ENCODE peak calls at places on chromosomes 11 and 22, in four cellular contexts. V is breast epithelium, D is A549, R is uterus. E is an unnamed sample.

GRCh38 chr11:108857382-108857781 is 192.5 kb downstream of the DDX10 start:
- DNase-seq in V (no peak), D (no peak), R (no peak), E (no peak)

GRCh38 chr11:36377759-36378553 is 81.9 kb downstream of the PRR5L start:
- DNase-seq in V (no peak), D (no peak), R (no peak), E (no peak)

GRCh38 chr11:134038897-134039470 is 29.9 kb upstream of the JAM3 start:
- DNase-seq in V (no peak), D (no peak), R (peak), E (no peak)

GRCh38 chr22:44406581-44407403 is 91.2 kb downstream of the RTL6 start:
- DNase-seq in V (peak), D (no peak), R (no peak), E (no peak)

GRCh38 chr22:44026630-44027511 is 2.8 kb downstream of the PARVB start:
- DNase-seq in V (no peak), D (no peak), R (peak), E (no peak)

GRCh38 chr11:3903207-3903896 is 47.9 kb downstream of the STIM1 start:
- DNase-seq in V (no peak), D (no peak), R (no peak), E (no peak)

GRCh38 chr11:35033011-35033410 is 106.0 kb upstream of the CD44 start:
- DNase-seq in V (no peak), D (no peak), R (no peak), E (no peak)

GRCh38 chr11:87597696-87598095 is 560.0 kb downstream of the TMEM135 start:
- DNase-seq in V (no peak), D (no peak), R (no peak), E (no peak)

GRCh38 chr11:48058064-48058463 is 77.7 kb downstream of the PTPRJ start:
- DNase-seq in V (no peak), D (no peak), R (no peak), E (no peak)

GRCh38 chr22:39351689-39352214 is 2.0 kb downstream of the SYNGR1 start:
- DNase-seq in V (no peak), D (no peak), R (no peak), E (no peak)

GRCh38 chr11:67656278-67656922 is 5.9 kb upstream of the ACY3 start:
- DNase-seq in V (peak), D (no peak), R (no peak), E (no peak)

GRCh38 chr22:25402501-25403283 is 161.8 kb upstream of the GRK3 start:
- DNase-seq in V (no peak), D (no peak), R (peak), E (peak)

GRCh38 chr11:36251716-36252307 is 37.4 kb downstream of the COMMD9 start:
- DNase-seq in V (no peak), D (no peak), R (no peak), E (no peak)

GRCh38 chr22:23225724-23226496 is 45.6 kb downstream of the BCR start:
- DNase-seq in V (no peak), D (peak), R (peak), E (peak)

GRCh38 chr11:62680825-62681240 is 2.0 kb upstream of the UBXN1 start:
- DNase-seq in V (no peak), D (peak), R (peak), E (peak)

GRCh38 chr22:43398910-43399309 is 12.9 kb upstream of the MPPED1 start:
- DNase-seq in V (no peak), D (no peak), R (no peak), E (no peak)

GRCh38 chr22:47160141-47160541 is 397.7 kb downstream of the TBC1D22A start:
- DNase-seq in V (no peak), D (no peak), R (no peak), E (no peak)

GRCh38 chr11:45238724-45239123 is 47.4 kb downstream of the SYT13 start:
- DNase-seq in V (no peak), D (peak), R (no peak), E (peak)

GRCh38 chr11:117600976-117601708 is 195.9 kb downstream of the DSCAML1 start:
- DNase-seq in V (no peak), D (no peak), R (no peak), E (no peak)

GRCh38 chr22:28051787-28052356 is 132.8 kb upstream of the PITPNB start:
- DNase-seq in V (no peak), D (peak), R (peak), E (no peak)

GRCh38 chr11:117902001-117902855 is 25.8 kb upstream of the FXYD6 start:
- DNase-seq in V (peak), D (no peak), R (peak), E (no peak)

GRCh38 chr11:41456288-41456687 is 3.2 kb downstream of the LRRC4C start:
- DNase-seq in V (no peak), D (no peak), R (no peak), E (no peak)

GRCh38 chr22:46542011-46542985 is 4.9 kb upstream of the CELSR1 start:
- DNase-seq in V (no peak), D (peak), R (peak), E (peak)

GRCh38 chr22:26536056-26536761 is 23.9 kb upstream of the TFIP11 start:
- DNase-seq in V (no peak), D (no peak), R (no peak), E (peak)

GRCh38 chr22:48950151-48950915 is 877.3 kb downstream of the BRD1 start:
- DNase-seq in V (no peak), D (no peak), R (no peak), E (no peak)

DNA sequence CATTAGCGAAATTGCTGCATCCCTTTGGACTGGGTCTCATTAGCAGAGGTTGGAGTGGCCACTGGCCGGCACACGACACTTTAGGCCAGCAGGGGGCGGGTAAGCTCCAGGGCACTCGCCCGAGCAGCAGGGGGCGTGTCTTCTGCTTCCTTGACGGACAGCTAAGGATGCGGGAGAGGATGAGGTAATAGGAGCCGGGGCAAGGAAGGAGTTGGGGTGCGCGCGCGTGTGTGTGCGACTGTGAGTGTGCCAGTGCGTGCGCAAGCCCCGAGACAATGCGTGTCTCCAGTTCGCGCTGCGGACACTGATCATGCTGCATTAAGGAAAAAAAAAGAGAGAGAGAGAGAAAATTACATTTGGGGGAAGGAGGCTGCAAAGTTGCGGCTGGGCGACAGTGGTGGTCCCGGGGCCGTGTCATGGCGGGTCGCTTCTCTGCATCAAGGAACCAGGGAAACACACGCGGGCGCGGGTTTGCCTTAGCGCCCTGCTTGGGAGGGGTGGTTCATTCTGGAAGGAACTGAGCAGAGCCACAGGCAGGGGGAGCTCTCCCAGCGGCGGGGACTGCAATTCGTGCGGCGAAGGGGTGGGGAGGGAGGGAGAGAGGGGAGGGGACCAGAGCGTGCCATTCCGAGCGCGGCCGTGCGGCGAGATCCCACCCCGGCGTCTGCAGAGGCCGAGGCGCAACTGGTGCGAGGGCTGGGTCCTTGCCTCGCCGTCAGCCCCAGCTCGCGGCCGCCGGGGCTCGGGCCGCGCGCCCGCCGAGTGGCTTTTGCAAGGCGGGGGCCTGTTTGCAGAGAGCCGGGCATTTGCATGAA is at the start of gene DTX4:
- DNase-seq in V (peak), D (peak), R (peak), E (peak)
- TF ChIP-seq POLR2A in V (no peak), D (peak), R (no peak), E (no peak)

GRCh38 chr11:106076421-106076922 is 675 bp downstream of the KBTBD3 start:
- DNase-seq in V (no peak), D (no peak), R (peak), E (no peak)
- TF ChIP-seq POLR2A in V (no peak), D (no peak), R (no peak), E (no peak)

GRCh38 chr22:34015642-34016041 is 95.4 kb upstream of the LARGE1 start:
- DNase-seq in V (no peak), D (no peak), R (no peak), E (no peak)
- TF ChIP-seq POLR2A in V (no peak), D (no peak), R (no peak), E (no peak)

GRCh38 chr22:40533712-40534378 is 102.7 kb downstream of the MRTFA start:
- DNase-seq in V (no peak), D (peak), R (no peak), E (peak)

GRCh38 chr22:40535189-40535512 is 101.4 kb downstream of the MRTFA start:
- DNase-seq in V (no peak), D (no peak), R (no peak), E (no peak)

GRCh38 chr22:40534379-40535188 is 101.9 kb downstream of the MRTFA start:
- DNase-seq in V (no peak), D (no peak), R (no peak), E (no peak)

GRCh38 chr22:40531951-40532900 is 104.3 kb downstream of the MRTFA start:
- DNase-seq in V (no peak), D (no peak), R (no peak), E (no peak)

GRCh38 chr22:40535642-40536041 is 100.9 kb downstream of the MRTFA start:
- DNase-seq in V (no peak), D (no peak), R (no peak), E (no peak)
- TF ChIP-seq POLR2A in V (no peak), D (no peak), R (no peak), E (no peak)

DNA sequence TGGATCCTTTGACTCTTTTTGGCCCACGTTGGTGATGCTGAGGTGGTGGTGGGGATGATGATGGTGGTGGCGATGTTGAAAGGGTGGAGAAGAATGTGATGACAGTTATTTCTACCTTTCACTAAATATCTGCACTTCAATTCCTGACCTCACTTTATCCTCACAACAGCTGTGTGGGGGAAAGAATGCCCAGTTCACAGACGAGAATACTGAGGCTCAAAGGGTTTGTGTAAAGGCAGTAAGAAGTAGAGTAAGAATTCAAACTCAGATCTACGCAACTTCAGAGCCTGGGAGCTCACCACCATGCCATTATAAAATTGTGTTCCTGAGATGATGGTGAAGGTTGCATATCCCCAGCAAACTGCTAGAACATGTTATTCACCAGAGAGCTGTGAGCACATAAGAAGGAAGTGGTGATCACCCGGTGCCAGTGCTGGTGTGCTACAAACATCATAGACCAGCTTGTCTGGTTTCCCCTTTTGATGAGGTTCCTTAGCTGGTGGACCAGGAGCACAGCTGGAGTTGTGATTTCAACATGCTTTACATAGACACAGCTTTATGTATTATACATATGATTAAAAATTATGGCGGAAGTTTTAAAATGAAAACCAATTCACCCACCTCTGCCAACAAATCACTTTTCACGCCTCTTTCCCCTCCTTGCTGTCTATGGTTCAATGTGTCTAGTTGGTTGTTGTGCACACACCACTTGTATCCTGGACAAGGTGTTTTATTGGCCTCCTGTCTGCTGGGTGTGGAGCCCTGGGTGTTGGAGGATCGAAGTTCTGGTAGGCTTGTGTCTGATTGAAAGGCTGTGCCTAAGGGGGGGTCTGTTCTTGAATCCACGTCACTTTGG is 6.2 kb downstream of the ST14 start:
- DNase-seq in V (no peak), D (no peak), R (no peak), E (no peak)
- TF ChIP-seq POLR2A in V (no peak), D (no peak), R (no peak), E (no peak)

GRCh38 chr11:121451982-121452608 is at the start of gene SORL1:
- DNase-seq in V (peak), D (peak), R (peak), E (peak)
- TF ChIP-seq POLR2A in V (no peak), D (peak), R (no peak), E (no peak)

GRCh38 chr11:76233936-76234703 is 27.8 kb upstream of the WNT11 start:
- DNase-seq in V (no peak), D (no peak), R (peak), E (no peak)

GRCh38 chr11:76236092-76237026 is 30.1 kb upstream of the WNT11 start:
- DNase-seq in V (no peak), D (peak), R (no peak), E (peak)

GRCh38 chr11:76234704-76235232 is 28.5 kb upstream of the WNT11 start:
- DNase-seq in V (no peak), D (peak), R (no peak), E (no peak)

GRCh38 chr11:76237041-76237649 is 30.8 kb upstream of the WNT11 start:
- DNase-seq in V (no peak), D (no peak), R (no peak), E (no peak)

DNA sequence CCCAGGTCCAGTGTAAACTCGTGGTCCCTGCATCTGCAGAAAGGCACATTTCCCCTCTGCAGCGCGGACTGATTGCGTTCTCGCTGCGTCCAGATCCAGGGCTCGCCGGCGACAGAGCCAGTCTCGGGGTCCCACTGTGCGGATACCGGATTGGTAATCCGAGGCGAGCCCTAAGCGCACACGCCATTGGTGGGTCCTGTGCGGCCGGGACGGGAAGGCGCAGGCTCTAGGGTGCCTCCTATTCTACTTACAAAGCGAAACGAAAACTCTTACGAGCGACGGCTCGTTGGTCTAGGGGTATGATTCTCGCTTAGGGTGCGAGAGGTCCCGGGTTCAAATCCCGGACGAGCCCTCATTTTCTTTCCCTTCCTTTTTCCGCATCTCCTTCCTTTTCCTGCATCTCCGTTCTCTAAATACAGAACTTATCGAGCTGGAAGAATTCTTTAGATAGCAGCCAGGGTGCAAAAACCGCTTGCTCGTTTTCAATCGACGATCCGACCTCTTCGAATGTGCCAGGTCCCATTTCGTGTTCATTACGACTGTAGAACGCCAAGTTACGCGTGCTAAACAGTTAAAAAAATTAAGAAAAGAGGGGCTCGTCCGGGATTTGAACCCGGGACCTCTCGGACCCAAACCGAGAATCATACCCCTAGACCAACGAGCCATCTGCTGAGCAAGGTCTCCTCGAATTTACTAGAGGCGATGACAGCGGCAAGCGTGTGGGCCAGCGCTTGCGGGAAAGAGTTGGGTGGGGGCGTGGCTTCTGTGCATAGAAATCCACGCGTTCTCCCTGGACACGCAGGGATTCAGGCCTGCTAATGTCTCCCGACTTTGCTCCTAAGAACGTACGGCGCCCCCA is 29.2 kb upstream of the WNT11 start:
- DNase-seq in V (peak), D (peak), R (peak), E (peak)
- TF ChIP-seq POLR2A in V (no peak), D (peak), R (no peak), E (peak)

GRCh38 chr11:69479591-69480271 is 1.7 kb upstream of the LINC01488 start:
- DNase-seq in V (peak), D (peak), R (no peak), E (no peak)
- TF ChIP-seq POLR2A in V (no peak), D (peak), R (no peak), E (no peak)

E was measured in H54.